ENCODE peak calls at places on chromosomes 11 and 22, in eight cellular contexts. One of them, this sample, is unnamed.

GRCh38 chr22:23833017-23833795 is 5.6 kb downstream of the DERL3 start:
- DNase-seq in AG09319: no peak
- DNase-seq in BE2C: no peak
- DNase-seq in foreskin fibroblast: no peak
- DNase-seq in right lobe of liver: peak
- DNase-seq in dorsolateral prefrontal cortex: peak
- DNase-seq in cardiac fibroblast: no peak
- DNase-seq in fibroblast of the aortic adventitia: no peak
- DNase-seq in this sample: no peak

GRCh38 chr22:45686842-45687241 is 15.2 kb downstream of the ATXN10 start:
- DNase-seq in AG09319: no peak
- DNase-seq in BE2C: no peak
- DNase-seq in foreskin fibroblast: peak
- DNase-seq in right lobe of liver: no peak
- DNase-seq in dorsolateral prefrontal cortex: no peak
- DNase-seq in cardiac fibroblast: peak
- DNase-seq in fibroblast of the aortic adventitia: peak
- DNase-seq in this sample: no peak

GRCh38 chr11:47338396-47339241 is 13.9 kb downstream of the MYBPC3 start:
- DNase-seq in AG09319: no peak
- DNase-seq in BE2C: no peak
- DNase-seq in foreskin fibroblast: no peak
- DNase-seq in right lobe of liver: no peak
- DNase-seq in dorsolateral prefrontal cortex: no peak
- DNase-seq in cardiac fibroblast: no peak
- DNase-seq in fibroblast of the aortic adventitia: no peak
- DNase-seq in this sample: no peak

GRCh38 chr11:9132203-9132878 is 40.9 kb upstream of the SCUBE2 start:
- DNase-seq in AG09319: no peak
- DNase-seq in BE2C: no peak
- DNase-seq in foreskin fibroblast: peak
- DNase-seq in right lobe of liver: no peak
- DNase-seq in dorsolateral prefrontal cortex: no peak
- DNase-seq in cardiac fibroblast: no peak
- DNase-seq in fibroblast of the aortic adventitia: no peak
- DNase-seq in this sample: no peak

GRCh38 chr11:94550513-94550912 is 6.8 kb downstream of the FUT4 start:
- DNase-seq in AG09319: no peak
- DNase-seq in BE2C: no peak
- DNase-seq in foreskin fibroblast: no peak
- DNase-seq in right lobe of liver: no peak
- DNase-seq in dorsolateral prefrontal cortex: no peak
- DNase-seq in cardiac fibroblast: no peak
- DNase-seq in fibroblast of the aortic adventitia: no peak
- DNase-seq in this sample: no peak

GRCh38 chr22:16969508-16970327 is 38.3 kb downstream of the GAB4 start:
- DNase-seq in AG09319: no peak
- DNase-seq in BE2C: no peak
- DNase-seq in foreskin fibroblast: no peak
- DNase-seq in right lobe of liver: no peak
- DNase-seq in dorsolateral prefrontal cortex: no peak
- DNase-seq in cardiac fibroblast: no peak
- DNase-seq in fibroblast of the aortic adventitia: no peak
- DNase-seq in this sample: no peak

GRCh38 chr11:776459-777287 is 614 bp downstream of the GATD1 start:
- DNase-seq in AG09319: no peak
- DNase-seq in BE2C: peak
- DNase-seq in foreskin fibroblast: peak
- DNase-seq in right lobe of liver: peak
- DNase-seq in dorsolateral prefrontal cortex: no peak
- DNase-seq in cardiac fibroblast: peak
- DNase-seq in fibroblast of the aortic adventitia: no peak
- DNase-seq in this sample: peak

GRCh38 chr11:122791411-122791810 is 46.9 kb upstream of the CRTAM start:
- DNase-seq in AG09319: no peak
- DNase-seq in BE2C: no peak
- DNase-seq in foreskin fibroblast: peak
- DNase-seq in right lobe of liver: no peak
- DNase-seq in dorsolateral prefrontal cortex: no peak
- DNase-seq in cardiac fibroblast: no peak
- DNase-seq in fibroblast of the aortic adventitia: peak
- DNase-seq in this sample: no peak

GRCh38 chr11:123235687-123236261 is 40.7 kb upstream of the CLMP start:
- DNase-seq in AG09319: no peak
- DNase-seq in BE2C: no peak
- DNase-seq in foreskin fibroblast: peak
- DNase-seq in right lobe of liver: no peak
- DNase-seq in dorsolateral prefrontal cortex: no peak
- DNase-seq in cardiac fibroblast: peak
- DNase-seq in fibroblast of the aortic adventitia: peak
- DNase-seq in this sample: no peak

GRCh38 chr11:118156531-118157185 is 4.0 kb upstream of the SCN4B start:
- DNase-seq in AG09319: no peak
- DNase-seq in BE2C: no peak
- DNase-seq in foreskin fibroblast: no peak
- DNase-seq in right lobe of liver: no peak
- DNase-seq in dorsolateral prefrontal cortex: no peak
- DNase-seq in cardiac fibroblast: no peak
- DNase-seq in fibroblast of the aortic adventitia: no peak
- DNase-seq in this sample: no peak

GRCh38 chr11:2212411-2213251 is 41.0 kb upstream of the TH start:
- DNase-seq in AG09319: no peak
- DNase-seq in BE2C: no peak
- DNase-seq in foreskin fibroblast: no peak
- DNase-seq in right lobe of liver: peak
- DNase-seq in dorsolateral prefrontal cortex: peak
- DNase-seq in cardiac fibroblast: no peak
- DNase-seq in fibroblast of the aortic adventitia: no peak
- DNase-seq in this sample: no peak

GRCh38 chr11:59097113-59097708 is 9.8 kb upstream of the FAM111B start:
- DNase-seq in AG09319: peak
- DNase-seq in BE2C: peak
- DNase-seq in foreskin fibroblast: peak
- DNase-seq in right lobe of liver: peak
- DNase-seq in dorsolateral prefrontal cortex: no peak
- DNase-seq in cardiac fibroblast: peak
- DNase-seq in fibroblast of the aortic adventitia: peak
- DNase-seq in this sample: peak

GRCh38 chr11:14812776-14813175 is 79.3 kb downstream of the CYP2R1 start:
- DNase-seq in AG09319: no peak
- DNase-seq in BE2C: no peak
- DNase-seq in foreskin fibroblast: peak
- DNase-seq in right lobe of liver: no peak
- DNase-seq in dorsolateral prefrontal cortex: no peak
- DNase-seq in cardiac fibroblast: no peak
- DNase-seq in fibroblast of the aortic adventitia: no peak
- DNase-seq in this sample: no peak

GRCh38 chr11:129928923-129929692 is 33.7 kb upstream of the NFRKB start:
- DNase-seq in AG09319: no peak
- DNase-seq in BE2C: no peak
- DNase-seq in foreskin fibroblast: no peak
- DNase-seq in right lobe of liver: no peak
- DNase-seq in dorsolateral prefrontal cortex: no peak
- DNase-seq in cardiac fibroblast: no peak
- DNase-seq in fibroblast of the aortic adventitia: no peak
- DNase-seq in this sample: no peak

GRCh38 chr22:24455751-24456426 is 28.5 kb downstream of the ADORA2A start:
- DNase-seq in AG09319: no peak
- DNase-seq in BE2C: no peak
- DNase-seq in foreskin fibroblast: no peak
- DNase-seq in right lobe of liver: peak
- DNase-seq in dorsolateral prefrontal cortex: no peak
- DNase-seq in cardiac fibroblast: peak
- DNase-seq in fibroblast of the aortic adventitia: peak
- DNase-seq in this sample: no peak

DNA sequence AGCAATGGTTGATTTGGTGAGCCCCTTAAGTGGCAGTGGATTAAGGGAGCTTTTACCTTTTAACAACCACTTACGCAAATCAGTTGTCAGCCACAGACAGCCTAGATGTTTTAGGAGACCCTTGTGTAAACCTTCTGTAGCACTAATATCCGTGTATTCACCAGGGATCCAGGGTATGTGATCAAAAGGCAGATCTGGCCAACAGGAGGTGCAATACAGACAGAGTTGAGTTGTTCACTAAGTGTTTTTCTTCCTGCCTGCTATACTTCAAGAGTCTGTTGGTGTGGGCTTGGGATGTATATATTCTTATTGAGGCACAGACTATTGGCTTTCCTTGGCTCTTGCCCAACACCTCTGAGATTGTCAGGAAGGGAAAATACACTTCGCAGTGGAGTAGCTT is 175.1 kb downstream of the FAT3 start:
- DNase-seq in AG09319: no peak
- DNase-seq in BE2C: no peak
- DNase-seq in foreskin fibroblast: no peak
- DNase-seq in right lobe of liver: no peak
- DNase-seq in dorsolateral prefrontal cortex: no peak
- DNase-seq in cardiac fibroblast: no peak
- DNase-seq in fibroblast of the aortic adventitia: no peak
- DNase-seq in this sample: no peak
- TF ChIP-seq CTCF in AG09319: no peak
- TF ChIP-seq CTCF in BE2C: peak
- TF ChIP-seq CTCF in foreskin fibroblast: no peak
- TF ChIP-seq CTCF in right lobe of liver: no peak
- TF ChIP-seq CTCF in dorsolateral prefrontal cortex: no peak
- TF ChIP-seq CTCF in cardiac fibroblast: no peak
- TF ChIP-seq CTCF in fibroblast of the aortic adventitia: no peak
- TF ChIP-seq CTCF in this sample: no peak

DNA sequence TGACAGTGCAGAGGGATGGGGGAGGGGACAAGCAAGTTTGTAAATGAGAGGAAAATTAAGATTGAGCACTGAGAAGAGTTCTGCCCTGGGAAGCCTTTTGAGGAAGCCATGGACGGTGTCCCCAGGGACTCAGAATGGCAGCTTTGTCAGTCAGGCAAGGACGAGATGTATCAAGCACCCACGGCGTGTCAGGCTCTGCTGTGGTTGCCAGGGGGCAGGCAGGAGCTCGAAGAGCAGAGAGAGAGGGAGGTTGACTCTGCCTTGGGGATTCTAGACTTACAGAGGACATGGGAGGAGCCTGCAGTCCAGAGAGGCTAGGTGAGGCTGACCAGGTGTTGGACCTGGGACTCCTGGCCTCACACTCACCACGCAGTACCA is 29.1 kb upstream of the SYT7 start:
- DNase-seq in AG09319: no peak
- DNase-seq in BE2C: peak
- DNase-seq in foreskin fibroblast: peak
- DNase-seq in right lobe of liver: no peak
- DNase-seq in dorsolateral prefrontal cortex: no peak
- DNase-seq in cardiac fibroblast: no peak
- DNase-seq in fibroblast of the aortic adventitia: no peak
- DNase-seq in this sample: no peak
- TF ChIP-seq CTCF in AG09319: peak
- TF ChIP-seq CTCF in BE2C: peak
- TF ChIP-seq CTCF in foreskin fibroblast: no peak
- TF ChIP-seq CTCF in right lobe of liver: no peak
- TF ChIP-seq CTCF in dorsolateral prefrontal cortex: no peak
- TF ChIP-seq CTCF in cardiac fibroblast: peak
- TF ChIP-seq CTCF in fibroblast of the aortic adventitia: peak
- TF ChIP-seq CTCF in this sample: peak

GRCh38 chr22:50473088-50473487 is 1.7 kb downstream of the SBF1 start:
- DNase-seq in AG09319: no peak
- DNase-seq in BE2C: no peak
- DNase-seq in foreskin fibroblast: peak
- DNase-seq in right lobe of liver: no peak
- DNase-seq in dorsolateral prefrontal cortex: no peak
- DNase-seq in cardiac fibroblast: no peak
- DNase-seq in fibroblast of the aortic adventitia: no peak
- DNase-seq in this sample: no peak
- TF ChIP-seq CTCF in AG09319: peak
- TF ChIP-seq CTCF in BE2C: peak
- TF ChIP-seq CTCF in foreskin fibroblast: peak
- TF ChIP-seq CTCF in right lobe of liver: no peak
- TF ChIP-seq CTCF in dorsolateral prefrontal cortex: no peak
- TF ChIP-seq CTCF in cardiac fibroblast: peak
- TF ChIP-seq CTCF in fibroblast of the aortic adventitia: peak
- TF ChIP-seq CTCF in this sample: peak

GRCh38 chr11:126924381-126924780 is 76.2 kb downstream of the KIRREL3 start:
- DNase-seq in AG09319: no peak
- DNase-seq in BE2C: no peak
- DNase-seq in foreskin fibroblast: no peak
- DNase-seq in right lobe of liver: no peak
- DNase-seq in dorsolateral prefrontal cortex: no peak
- DNase-seq in cardiac fibroblast: no peak
- DNase-seq in fibroblast of the aortic adventitia: no peak
- DNase-seq in this sample: no peak
- TF ChIP-seq CTCF in AG09319: no peak
- TF ChIP-seq CTCF in BE2C: no peak
- TF ChIP-seq CTCF in foreskin fibroblast: no peak
- TF ChIP-seq CTCF in right lobe of liver: no peak
- TF ChIP-seq CTCF in dorsolateral prefrontal cortex: no peak
- TF ChIP-seq CTCF in cardiac fibroblast: no peak
- TF ChIP-seq CTCF in fibroblast of the aortic adventitia: no peak
- TF ChIP-seq CTCF in this sample: no peak

This sample was measured in neural crest cell.